ENCODE peak calls at places on chromosome 1, in eight cellular contexts. Q is ovary; F is H9; V is GM10248; O is body of pancreas; C is GM12865; N is choroid plexus epithelial cell; D is CD4-positive, alpha-beta T cell. K is an unnamed sample.

GRCh38 chr1:48572632-48573258 is 100.7 kb upstream of the SPATA6 start:
- DNase-seq in F (peak), Q (peak), V (peak), D (no peak), C (peak), O (peak), N (peak), K (peak)

GRCh38 chr1:2345297-2346075 is 45.9 kb downstream of the MORN1 start:
- DNase-seq in O (no peak), Q (peak), C (no peak), V (no peak), N (no peak), F (no peak), D (no peak), K (no peak)

GRCh38 chr1:185474440-185475149 is 157.6 kb upstream of the IVNS1ABP start:
- DNase-seq in F (no peak), D (no peak), O (no peak), C (no peak), Q (no peak), N (no peak), V (no peak), K (no peak)

GRCh38 chr1:79197421-79197820 is 190.9 kb upstream of the ADGRL4 start:
- DNase-seq in D (no peak), F (no peak), Q (no peak), C (peak), N (peak), V (no peak), O (no peak), K (no peak)

GRCh38 chr1:173062156-173062938 is 11.6 kb upstream of the TNFSF18 start:
- DNase-seq in C (no peak), F (no peak), N (peak), V (no peak), O (no peak), D (no peak), Q (no peak), K (no peak)

GRCh38 chr1:4053160-4053748 is 153.2 kb upstream of the C1orf174 start:
- DNase-seq in D (no peak), O (no peak), N (no peak), C (no peak), F (no peak), Q (no peak), V (no peak), K (no peak)

GRCh38 chr1:228085287-228085926 is 2.9 kb downstream of the ARF1 start:
- DNase-seq in N (peak), C (no peak), Q (no peak), D (no peak), F (no peak), O (no peak), V (no peak), K (no peak)

GRCh38 chr1:232570007-232570406 is 59.9 kb downstream of the SIPA1L2 start:
- DNase-seq in F (no peak), D (no peak), V (no peak), O (no peak), N (no peak), Q (no peak), C (no peak), K (no peak)

GRCh38 chr1:194279975-194280374 is 1093.6 kb upstream of the B3GALT2 start:
- DNase-seq in C (peak), Q (no peak), V (peak), D (no peak), N (no peak), O (no peak), F (no peak), K (no peak)

GRCh38 chr1:213327318-213327667 is 276.3 kb downstream of the RPS6KC1 start:
- DNase-seq in N (peak), O (peak), C (no peak), D (no peak), V (no peak), Q (no peak), F (no peak), K (no peak)

DNA sequence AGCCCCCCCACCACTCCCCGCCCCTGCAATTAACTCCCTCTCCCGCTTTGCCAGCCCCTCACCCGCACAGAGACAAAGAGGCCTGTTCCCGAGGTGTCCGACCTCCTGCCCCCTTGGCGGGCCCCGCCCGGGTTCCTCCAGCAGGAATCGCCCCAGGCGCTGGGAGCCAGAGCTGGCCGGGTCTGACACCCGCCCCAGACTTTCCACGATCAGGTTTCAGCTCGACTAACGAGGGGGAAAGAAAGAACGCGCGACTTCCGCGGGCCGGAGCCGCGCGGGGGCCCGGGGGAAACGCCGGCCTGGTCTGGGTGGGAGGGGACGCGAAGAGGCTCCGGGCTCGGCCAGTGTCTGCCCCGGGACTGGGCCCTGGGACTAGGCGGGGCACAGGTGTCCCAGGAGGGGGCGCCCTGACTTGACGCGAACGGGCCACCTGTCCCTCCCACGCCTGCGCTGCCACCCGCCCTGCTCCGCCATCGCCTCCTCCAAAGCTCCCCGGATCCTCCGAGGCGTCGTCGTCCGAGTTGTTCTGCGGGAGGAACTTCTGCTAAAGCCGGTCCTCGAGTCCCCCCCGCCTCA is 36.3 kb upstream of the HHAT start:
- DNase-seq in C (no peak), Q (peak), F (peak), V (peak), D (no peak), O (peak), N (no peak), K (peak)
- TF ChIP-seq CTCF in C (no peak), Q (no peak), F (peak), V (no peak), D (no peak), O (peak), N (no peak), K (no peak)

GRCh38 chr1:240294566-240294965 is 202.9 kb downstream of the FMN2 start:
- DNase-seq in D (no peak), F (peak), N (peak), C (no peak), Q (no peak), V (no peak), O (no peak), K (no peak)
- TF ChIP-seq CTCF in D (no peak), F (peak), N (peak), C (no peak), Q (no peak), V (no peak), O (no peak), K (no peak)

DNA sequence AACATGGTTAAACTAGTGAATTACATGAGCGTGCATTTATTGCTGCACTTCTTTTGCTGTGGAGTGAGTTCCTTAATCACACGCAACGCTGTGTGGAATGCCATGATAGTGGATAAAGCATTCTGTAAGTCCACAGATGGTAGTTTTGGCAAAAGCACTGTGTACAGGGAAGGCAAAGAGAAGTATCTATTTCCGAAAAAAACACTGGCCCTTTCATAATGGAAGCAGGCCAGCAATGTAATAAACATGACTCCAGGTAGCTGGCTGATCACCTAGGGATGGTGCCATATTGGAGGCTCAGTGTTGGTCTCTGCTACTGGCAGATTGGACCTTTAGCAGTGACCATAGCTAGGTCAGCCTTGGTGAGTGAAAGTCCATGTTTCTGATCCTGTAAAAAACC is 67.6 kb downstream of the FH start:
- DNase-seq in O (no peak), F (no peak), C (no peak), Q (no peak), D (no peak), V (no peak), N (no peak), K (no peak)
- TF ChIP-seq CTCF in O (no peak), F (no peak), C (no peak), Q (no peak), D (no peak), V (no peak), N (no peak), K (no peak)

DNA sequence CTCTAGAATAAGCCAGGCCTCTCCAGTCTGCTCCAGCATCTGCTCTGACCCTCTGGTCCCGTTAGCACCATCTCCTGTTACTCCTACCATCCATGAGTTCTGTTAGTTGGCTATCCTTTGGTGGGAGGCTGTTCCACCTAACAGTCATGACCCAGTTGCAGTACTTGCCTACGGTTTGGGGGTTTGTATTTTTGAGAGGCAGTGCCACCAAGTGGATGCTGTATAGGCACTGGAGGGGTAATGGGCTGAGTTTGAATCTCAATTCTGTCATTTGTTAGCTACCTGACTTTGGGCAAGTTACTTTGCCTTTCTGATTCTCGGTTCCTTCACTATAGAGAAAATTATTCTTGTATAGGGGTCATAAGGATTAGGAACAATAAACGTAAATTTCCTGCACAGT is 12.1 kb upstream of the C8B start:
- DNase-seq in C (no peak), D (no peak), V (no peak), O (no peak), F (no peak), Q (no peak), N (no peak), K (no peak)
- TF ChIP-seq CTCF in C (no peak), D (no peak), V (no peak), O (no peak), F (no peak), Q (no peak), N (no peak), K (no peak)

DNA sequence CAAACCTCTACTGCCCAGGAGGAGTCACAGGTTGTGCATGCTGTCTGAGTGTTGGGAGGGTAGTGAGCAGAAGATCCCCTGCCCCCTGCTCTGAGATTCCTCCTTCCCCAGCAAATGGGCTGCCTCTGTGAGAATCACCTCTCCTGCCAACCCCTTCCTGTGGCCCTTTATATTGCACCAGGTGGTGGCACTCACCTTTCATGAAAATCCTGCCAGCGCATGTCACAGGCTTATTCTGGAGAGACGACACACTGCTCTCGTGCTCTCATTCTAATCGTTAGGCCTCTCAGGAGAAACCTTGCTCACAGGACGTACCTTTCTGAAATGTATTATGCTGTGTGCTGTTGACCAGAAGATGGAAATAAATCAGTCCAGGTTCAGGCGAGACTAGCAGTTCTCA is 113.7 kb downstream of the RGL1 start:
- DNase-seq in Q (no peak), C (no peak), D (no peak), V (no peak), N (no peak), O (no peak), F (no peak), K (no peak)
- TF ChIP-seq CTCF in Q (no peak), C (no peak), D (no peak), V (no peak), N (no peak), O (no peak), F (no peak), K (no peak)

DNA sequence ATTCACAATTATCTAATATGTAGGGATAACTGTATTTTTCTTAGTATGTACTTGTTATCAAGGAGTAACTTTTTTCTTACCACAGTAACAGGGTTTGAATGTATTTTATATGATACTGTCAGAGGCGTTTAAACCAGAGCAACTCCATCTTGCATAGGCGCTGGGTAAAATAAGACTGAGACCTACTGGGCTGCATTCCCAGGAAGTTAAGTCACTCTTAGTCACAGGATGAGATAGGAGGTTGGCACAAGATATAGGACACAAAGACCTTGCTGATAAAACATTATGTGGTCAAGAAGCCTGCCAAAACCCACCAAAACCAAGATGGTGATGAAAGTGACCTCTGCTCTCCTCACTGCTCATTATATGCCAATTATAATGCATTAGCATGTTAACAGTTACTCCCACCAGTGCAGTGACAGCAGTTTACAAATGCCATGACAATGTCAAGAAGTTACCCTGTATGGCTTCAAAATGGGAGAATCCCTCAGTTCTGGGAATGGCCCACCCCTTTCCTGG is 64.8 kb downstream of the RPE65 start:
- DNase-seq in Q (no peak), C (no peak), F (no peak), D (no peak), N (no peak), O (no peak), V (no peak), K (no peak)
- TF ChIP-seq CTCF in Q (no peak), C (no peak), F (no peak), D (no peak), N (no peak), O (no peak), V (no peak), K (no peak)

DNA sequence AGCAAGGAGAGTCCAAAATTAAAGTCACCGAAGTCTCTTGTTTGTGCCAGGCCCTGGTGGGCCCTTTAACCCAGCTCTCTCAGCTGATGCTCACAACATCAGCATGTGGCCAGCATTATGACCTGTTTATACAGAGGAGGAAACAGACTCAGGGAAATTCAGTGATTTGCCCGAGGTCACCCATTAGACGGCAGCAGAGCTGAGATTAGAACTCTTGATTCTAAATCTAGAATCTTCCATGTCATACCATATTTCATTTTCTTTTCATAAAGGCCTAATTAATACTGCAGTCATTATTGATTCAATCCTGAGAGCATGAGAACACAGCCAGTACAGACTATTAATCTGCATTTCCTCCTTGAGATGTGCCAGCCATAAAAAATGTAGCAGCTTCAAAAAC is 63.7 kb downstream of the KCNN3 start:
- DNase-seq in F (no peak), O (no peak), Q (no peak), D (no peak), V (no peak), C (no peak), N (no peak), K (no peak)
- TF ChIP-seq CTCF in F (no peak), O (no peak), Q (no peak), D (no peak), V (no peak), C (no peak), N (no peak), K (no peak)

DNA sequence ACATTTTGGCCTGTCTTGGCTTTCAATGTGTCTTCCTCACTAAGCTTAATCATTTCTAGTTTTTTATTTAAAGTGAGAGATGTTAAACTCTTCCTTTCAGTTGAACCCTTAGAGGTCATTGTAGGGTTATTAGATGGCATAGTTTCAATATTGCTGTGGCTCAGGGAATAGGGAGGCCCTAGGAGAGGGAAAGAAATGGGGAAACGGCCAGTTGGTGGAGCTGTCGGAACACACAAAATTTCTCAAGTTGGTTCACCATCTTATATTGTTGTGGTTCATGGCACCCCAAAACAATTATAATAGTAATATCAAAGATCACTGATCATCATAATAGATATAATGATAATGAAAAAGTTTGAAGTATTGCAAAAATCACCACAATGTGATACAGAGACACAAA is 31.4 kb upstream of the KAZN start:
- DNase-seq in C (peak), O (no peak), Q (no peak), F (no peak), V (no peak), N (no peak), D (no peak), K (no peak)
- TF ChIP-seq CTCF in C (no peak), O (no peak), Q (no peak), F (peak), V (no peak), N (peak), D (no peak), K (no peak)

GRCh38 chr1:247043406-247043805 is 35.2 kb downstream of the ZNF670 start:
- DNase-seq in N (no peak), F (no peak), D (no peak), O (no peak), V (no peak), Q (no peak), C (no peak), K (no peak)
- TF ChIP-seq CTCF in N (peak), F (no peak), D (no peak), O (no peak), V (peak), Q (no peak), C (no peak), K (no peak)

K was measured in mesothelial cell of epicardium.